ENCODE peak calls at places on chromosomes 7 and 10, in four cellular contexts. W, P, H and V are unnamed samples.
A peak's percentile ranks its signal among the peaks of the same experiment; 100 is the strongest.

GRCh38 chr7:121214652-121215051 is 114.1 kb upstream of the WNT16 start:
- DNase-seq in W (no peak), P (no peak), H (no peak), V (no peak)

GRCh38 chr10:44766601-44767000 is 144.5 kb upstream of the TMEM72 start:
- DNase-seq in W (no peak), P (no peak), H (no peak), V (no peak)

GRCh38 chr7:19665399-19666008 is 43.3 kb downstream of the POLR1F start:
- DNase-seq in W (no peak), P (no peak), H (no peak), V (no peak)

GRCh38 chr10:65234261-65234660 is 1691.6 kb upstream of the LRRTM3 start:
- DNase-seq in W (no peak), P (no peak), H (no peak), V (no peak)

GRCh38 chr10:19325581-19325980 is 277.0 kb downstream of the MALRD1 start:
- DNase-seq in W (no peak), P (no peak), H (no peak), V (no peak)

GRCh38 chr10:98170249-98171117 is 36.0 kb downstream of the R3HCC1L start:
- DNase-seq in W (peak; percentile 22), P (no peak), H (peak; percentile 40), V (peak; percentile 19)

GRCh38 chr10:3872700-3873099 is 87.7 kb upstream of the KLF6 start:
- DNase-seq in W (no peak), P (no peak), H (no peak), V (no peak)

GRCh38 chr10:132540456-132540855 is 2.9 kb downstream of the INPP5A start:
- DNase-seq in W (peak; percentile 53), P (peak; percentile 55), H (peak; percentile 46), V (no peak)

GRCh38 chr7:28096713-28097112 is 83.9 kb downstream of the JAZF1 start:
- DNase-seq in W (peak; percentile 56), P (no peak), H (peak; percentile 42), V (peak; percentile 43)

GRCh38 chr7:23333671-23334246 is 34.6 kb downstream of the MALSU1 start:
- DNase-seq in W (peak; percentile 46), P (peak; percentile 61), H (no peak), V (no peak)

GRCh38 chr10:52170776-52171175 is 143.3 kb upstream of the DKK1 start:
- DNase-seq in W (no peak), P (no peak), H (no peak), V (no peak)

GRCh38 chr10:60280475-60280874 is 109.2 kb downstream of the ANK3 start:
- DNase-seq in W (no peak), P (no peak), H (no peak), V (no peak)

GRCh38 chr10:19788075-19788686 is 28.1 kb upstream of the PLXDC2 start:
- DNase-seq in W (no peak), P (no peak), H (peak; percentile 27), V (peak; percentile 34)

GRCh38 chr7:45609180-45609579 is 35.0 kb downstream of the ADCY1 start:
- DNase-seq in W (no peak), P (no peak), H (no peak), V (no peak)

GRCh38 chr7:91846436-91846835 is 34.1 kb downstream of the MTERF1 start:
- DNase-seq in W (no peak), P (no peak), H (no peak), V (no peak)

GRCh38 chr7:144519900-144520299 is 116.4 kb upstream of the NOBOX start:
- DNase-seq in W (no peak), P (no peak), H (no peak), V (no peak)

GRCh38 chr10:132434405-132435005 is 37.5 kb downstream of the PWWP2B start:
- DNase-seq in W (peak; percentile 80), P (no peak), H (no peak), V (no peak)

GRCh38 chr10:101146392-101147251 is 15.5 kb downstream of the TLX1 start:
- DNase-seq in W (no peak), P (no peak), H (no peak), V (no peak)

GRCh38 chr7:37128644-37129043 is 320.0 kb downstream of the ELMO1 start:
- DNase-seq in W (no peak), P (no peak), H (no peak), V (no peak)

GRCh38 chr7:90709501-90710465 is 113.7 kb downstream of the CDK14 start:
- DNase-seq in W (no peak), P (no peak), H (no peak), V (no peak)

GRCh38 chr10:84599254-84599653 is 270.9 kb downstream of the CCSER2 start:
- DNase-seq in W (no peak), P (no peak), H (no peak), V (no peak)

GRCh38 chr10:86350897-86351296 is 15.7 kb downstream of the GRID1 start:
- DNase-seq in W (no peak), P (peak; percentile 24), H (no peak), V (no peak)

GRCh38 chr10:86348321-86349210 is 18.0 kb downstream of the GRID1 start:
- DNase-seq in W (peak; percentile 16), P (no peak), H (no peak), V (no peak)

GRCh38 chr10:86349940-86350630 is 16.5 kb downstream of the GRID1 start:
- DNase-seq in W (peak; percentile 3), P (peak; percentile 21), H (no peak), V (no peak)

GRCh38 chr10:86347856-86348255 is 18.7 kb downstream of the GRID1 start:
- DNase-seq in W (no peak), P (no peak), H (no peak), V (no peak)

GRCh38 chr10:86349474-86349873 is 17.1 kb downstream of the GRID1 start:
- DNase-seq in W (no peak), P (peak; percentile 4), H (no peak), V (peak; percentile 34)
- TF ChIP-seq CTCF in W (no peak), P (no peak), H (peak; percentile 12), V (peak; percentile 61)

DNA sequence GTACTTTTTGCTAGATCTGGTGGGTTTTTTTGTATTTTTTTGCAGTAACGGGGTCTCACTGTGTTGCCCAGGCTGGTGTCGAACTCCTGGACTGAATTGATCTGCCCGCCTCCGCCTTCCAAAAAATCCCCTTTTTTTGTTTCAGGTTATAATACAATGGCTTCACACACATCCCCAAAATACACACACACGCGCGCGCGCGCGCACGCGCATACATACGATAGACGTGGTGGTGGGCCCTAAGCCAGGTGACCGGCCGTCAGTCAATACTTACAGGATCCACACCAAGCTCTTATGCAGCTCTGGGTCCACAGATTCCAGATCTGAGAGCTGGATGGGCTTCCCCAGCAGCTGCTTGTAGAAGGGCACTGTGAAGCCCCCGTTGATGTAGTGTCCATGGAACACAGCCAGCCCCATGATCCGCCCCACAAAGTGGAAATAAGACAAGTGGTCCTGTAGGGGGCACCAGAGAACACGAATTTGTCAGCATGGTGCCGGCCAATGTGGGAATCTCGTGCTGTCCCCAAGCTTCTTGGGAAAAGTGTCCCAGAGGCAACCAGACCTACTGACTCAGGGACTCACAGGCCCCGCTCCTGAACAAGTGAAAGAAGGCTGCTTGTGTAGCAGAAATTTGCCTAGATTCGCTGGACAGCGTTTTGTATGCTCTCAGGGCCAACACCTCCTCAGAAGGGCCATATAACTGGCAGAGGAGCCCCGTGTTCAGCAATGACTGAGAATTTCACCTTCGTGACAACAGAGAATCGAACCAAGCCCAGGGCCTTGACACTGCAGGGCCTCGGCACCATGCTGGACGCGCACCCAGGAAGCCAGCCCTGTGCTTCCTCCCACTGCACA is 103.6 kb downstream of the SMURF1 start:
- DNase-seq in W (peak; percentile 91), P (peak; percentile 87), H (peak; percentile 66), V (peak; percentile 81)
- TF ChIP-seq CTCF in W (peak; percentile 82), P (peak; percentile 78), H (peak; percentile 83), V (peak; percentile 78)

GRCh38 chr10:128550045-128550444 is 423.8 kb upstream of the MKI67 start:
- DNase-seq in W (no peak), P (no peak), H (no peak), V (no peak)
- TF ChIP-seq CTCF in W (no peak), P (no peak), H (no peak), V (no peak)

GRCh38 chr7:29146888-29147609 is 712 bp upstream of the CPVL start:
- DNase-seq in W (peak; percentile 86), P (peak; percentile 83), H (no peak), V (no peak)
- TF ChIP-seq CTCF in W (no peak), P (peak; percentile 6), H (no peak), V (peak; percentile 42)

GRCh38 chr10:61664985-61665384 is 2.3 kb downstream of the CABCOCO1 start:
- DNase-seq in W (no peak), P (no peak), H (no peak), V (no peak)

GRCh38 chr10:61663466-61663865 is 737 bp downstream of the CABCOCO1 start:
- DNase-seq in W (no peak), P (no peak), H (no peak), V (no peak)

GRCh38 chr10:61662794-61663259 is at the start of gene CABCOCO1:
- DNase-seq in W (peak; percentile 71), P (peak; percentile 67), H (no peak), V (peak; percentile 68)
- TF ChIP-seq CTCF in W (peak; percentile 39), P (peak; percentile 12), H (no peak), V (no peak)

DNA sequence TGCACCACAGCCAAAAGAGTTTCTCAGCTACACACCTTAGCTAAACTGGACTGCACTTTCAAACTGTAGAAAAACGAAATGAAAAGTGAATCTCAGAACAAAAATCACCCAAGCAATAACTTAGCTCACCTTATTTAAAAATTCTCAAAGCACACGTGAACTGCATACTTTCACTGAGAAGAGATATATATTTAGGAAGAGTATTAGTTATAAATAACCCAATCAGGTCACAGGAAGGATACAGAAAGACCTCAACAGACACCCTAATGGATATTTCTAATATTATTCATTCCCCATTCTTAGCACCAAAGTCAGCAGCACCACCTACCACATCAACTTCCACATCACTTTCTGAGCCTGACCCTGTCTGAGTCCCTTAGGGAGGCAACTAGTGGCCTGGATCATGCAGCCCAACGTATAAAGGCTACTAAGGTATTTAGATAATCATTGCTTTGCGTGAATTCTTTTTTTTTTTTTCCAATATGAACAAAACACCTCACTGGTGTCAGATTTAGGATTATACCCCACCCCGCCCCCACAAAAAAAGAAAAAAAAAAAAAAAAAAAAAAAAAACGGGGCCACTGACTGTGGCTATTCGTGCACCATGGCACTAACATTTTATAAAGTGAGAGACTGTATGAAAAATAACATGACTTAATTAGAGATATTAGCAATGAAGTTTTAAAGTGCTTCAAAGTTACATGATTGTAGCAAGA is 2.6 kb downstream of the ABI1 start:
- DNase-seq in W (no peak), P (no peak), H (no peak), V (no peak)
- TF ChIP-seq CTCF in W (no peak), P (no peak), H (no peak), V (no peak)

GRCh38 chr10:114151486-114151885 is 22.5 kb downstream of the CCDC186 start:
- DNase-seq in W (no peak), P (no peak), H (no peak), V (no peak)
- TF ChIP-seq CTCF in W (no peak), P (no peak), H (no peak), V (no peak)

GRCh38 chr10:69407621-69408301 is 9.0 kb downstream of the TACR2 start:
- DNase-seq in W (no peak), P (no peak), H (peak; percentile 40), V (no peak)
- TF ChIP-seq CTCF in W (peak; percentile 38), P (peak; percentile 26), H (peak; percentile 66), V (peak; percentile 42)